ENCODE peak calls at places on chromosomes 11 and 22, in eight cellular contexts. W, O, N, H, G, P, J and F are unnamed samples. For H3K4me1, the result is how much of the 10 kb centered on the place peaks cover.

GRCh38 chr22:48894804-48895250 is 932.8 kb downstream of the BRD1 start:
- DNase-seq in W (no peak), O (peak), N (no peak), H (no peak), G (no peak), P (no peak), J (peak), F (no peak)

GRCh38 chr11:304915-305833 is 2.4 kb upstream of the IFITM2 start:
- DNase-seq in W (no peak), O (peak), N (peak), H (peak), G (no peak), P (peak), J (no peak), F (peak)

GRCh38 chr11:62539238-62539925 is 7.2 kb downstream of the AHNAK start:
- DNase-seq in W (peak), O (peak), N (peak), H (no peak), G (peak), P (peak), J (peak), F (peak)

GRCh38 chr11:6229911-6230310 is 4.5 kb downstream of the FHIP1B start:
- DNase-seq in W (no peak), O (peak), N (no peak), H (no peak), G (no peak), P (no peak), J (no peak), F (peak)

GRCh38 chr22:33332538-33332937 is 274.4 kb upstream of the SYN3 start:
- DNase-seq in W (no peak), O (peak), N (no peak), H (no peak), G (no peak), P (no peak), J (no peak), F (peak)

GRCh38 chr11:57214087-57214395 is 23.0 kb downstream of the APLNR start:
- DNase-seq in W (no peak), O (no peak), N (no peak), H (no peak), G (no peak), P (no peak), J (no peak), F (no peak)

GRCh38 chr11:75781831-75782230 is 13.3 kb downstream of the DGAT2 start:
- DNase-seq in W (no peak), O (no peak), N (no peak), H (no peak), G (no peak), P (no peak), J (no peak), F (no peak)

GRCh38 chr11:21785351-21785750 is 407.5 kb upstream of the ANO5 start:
- DNase-seq in W (no peak), O (no peak), N (no peak), H (no peak), G (no peak), P (no peak), J (no peak), F (no peak)

GRCh38 chr11:124301482-124301881 is 12.3 kb downstream of the OR8D1 start:
- DNase-seq in W (no peak), O (no peak), N (no peak), H (no peak), G (no peak), P (no peak), J (no peak), F (no peak)

GRCh38 chr11:35683728-35684339 is 21.3 kb downstream of the TRIM44 start:
- DNase-seq in W (no peak), O (no peak), N (no peak), H (no peak), G (no peak), P (no peak), J (no peak), F (no peak)

GRCh38 chr22:48473202-48473601 is 1354.5 kb downstream of the BRD1 start:
- DNase-seq in W (peak), O (no peak), N (no peak), H (peak), G (peak), P (no peak), J (no peak), F (no peak)

GRCh38 chr22:21754523-21755128 is 19.0 kb upstream of the YPEL1 start:
- DNase-seq in W (no peak), O (peak), N (no peak), H (no peak), G (no peak), P (no peak), J (no peak), F (no peak)

GRCh38 chr11:117900720-117901440 is 24.4 kb upstream of the FXYD6 start:
- DNase-seq in W (no peak), O (no peak), N (peak), H (no peak), G (peak), P (no peak), J (no peak), F (no peak)

GRCh38 chr11:20488352-20488751 is 100.8 kb downstream of the PRMT3 start:
- DNase-seq in W (no peak), O (no peak), N (no peak), H (no peak), G (no peak), P (peak), J (no peak), F (no peak)

GRCh38 chr11:92801685-92802084 is 167.8 kb upstream of the MTNR1B start:
- DNase-seq in W (no peak), O (no peak), N (no peak), H (no peak), G (no peak), P (no peak), J (no peak), F (no peak)
- TF ChIP-seq CTCF in W (no peak), O (no peak), N (no peak), H (no peak), G (no peak), P (no peak), J (no peak), F (no peak)

DNA sequence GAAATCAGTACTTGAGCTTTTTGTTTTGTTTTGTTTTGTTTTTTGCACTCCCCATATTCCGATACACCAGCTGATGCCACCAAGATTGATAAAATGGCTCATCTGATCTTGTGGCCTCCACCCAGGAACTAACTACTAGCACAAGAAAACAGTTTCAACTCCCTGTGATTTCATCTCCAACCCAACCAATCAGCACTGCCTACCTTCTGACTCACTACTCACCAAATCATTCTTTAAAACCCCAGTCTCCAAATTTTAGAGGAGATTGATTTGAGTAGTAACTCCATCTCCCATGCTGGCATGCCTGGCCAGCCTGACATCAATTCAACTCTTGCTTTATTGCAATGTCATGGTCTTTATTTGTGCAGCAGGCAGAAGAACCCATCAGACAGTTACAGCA is 16.1 kb upstream of the CRTAM start:
- DNase-seq in W (no peak), O (no peak), N (no peak), H (no peak), G (no peak), P (no peak), J (no peak), F (no peak)
- H3K4me1 ChIP-seq in W (under half), O (under half), N (under half), H (under half), G (under half), P (under half), J (under half), F (under half)

GRCh38 chr11:114912826-114913225 is 234.5 kb downstream of the NXPE2 start:
- DNase-seq in W (no peak), O (no peak), N (no peak), H (no peak), G (no peak), P (no peak), J (no peak), F (no peak)

GRCh38 chr11:114914231-114915005 is 236.1 kb downstream of the NXPE2 start:
- DNase-seq in W (no peak), O (no peak), N (no peak), H (no peak), G (no peak), P (no peak), J (no peak), F (no peak)

DNA sequence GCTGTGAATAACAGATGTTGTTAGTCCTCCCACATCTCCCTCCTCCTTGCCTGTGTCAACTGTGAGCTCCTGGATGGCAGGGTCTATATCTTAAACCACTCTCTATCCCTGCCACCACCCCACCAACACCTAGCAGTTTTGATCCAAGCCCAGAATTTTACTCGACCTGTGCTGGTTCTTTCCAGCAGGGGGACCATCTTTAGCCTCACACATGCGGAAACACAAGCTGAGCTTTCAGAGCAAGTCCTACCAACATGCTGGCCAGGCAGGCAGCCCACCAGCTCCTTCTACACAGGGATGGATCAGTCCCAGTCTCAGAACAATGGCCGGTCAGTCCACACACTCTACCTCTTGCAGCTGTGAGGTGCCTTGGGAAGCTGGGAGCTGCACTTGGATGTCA is 231.5 kb downstream of the NXPE2 start:
- DNase-seq in W (no peak), O (no peak), N (no peak), H (no peak), G (no peak), P (no peak), J (no peak), F (no peak)
- TF ChIP-seq CTCF in W (no peak), O (no peak), N (no peak), H (no peak), G (no peak), P (no peak), J (no peak), F (no peak)

DNA sequence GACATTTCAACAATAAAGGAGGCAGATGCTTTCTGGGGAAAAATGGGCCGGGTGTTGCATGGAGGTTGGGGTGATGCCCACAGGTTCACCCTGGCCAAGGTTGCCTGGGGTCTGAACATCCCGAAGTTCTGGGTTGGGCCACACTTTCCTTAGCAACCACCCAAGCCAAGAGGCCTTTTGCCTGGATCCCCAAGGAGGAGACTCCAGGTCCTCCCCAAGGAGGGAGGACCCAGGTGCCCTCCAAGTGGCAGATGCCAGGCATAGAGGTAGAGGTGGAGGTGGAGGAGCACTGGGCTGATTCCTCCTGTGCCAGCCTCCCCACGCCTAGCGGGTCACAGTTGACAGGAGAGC is 1.2 kb downstream of the CYB5R3 start:
- DNase-seq in W (no peak), O (no peak), N (no peak), H (no peak), G (no peak), P (no peak), J (no peak), F (no peak)
- H3K4me1 ChIP-seq in W (half or more), O (under half), N (under half), H (half or more), G (half or more), P (under half), J (half or more), F (half or more)

GRCh38 chr11:77776455-77776854 is 44.1 kb downstream of the RSF1 start:
- DNase-seq in W (no peak), O (no peak), N (no peak), H (no peak), G (no peak), P (no peak), J (no peak), F (no peak)
- TF ChIP-seq CTCF in W (no peak), O (no peak), N (peak), H (peak), G (peak), P (peak), J (no peak), F (no peak)

GRCh38 chr11:115352805-115353483 is 151.3 kb downstream of the CADM1 start:
- DNase-seq in W (no peak), O (no peak), N (no peak), H (no peak), G (no peak), P (peak), J (no peak), F (no peak)

GRCh38 chr11:115345840-115346239 is 158.4 kb downstream of the CADM1 start:
- DNase-seq in W (no peak), O (no peak), N (no peak), H (no peak), G (no peak), P (no peak), J (no peak), F (no peak)

GRCh38 chr11:115349427-115349826 is 154.8 kb downstream of the CADM1 start:
- DNase-seq in W (no peak), O (no peak), N (peak), H (no peak), G (no peak), P (no peak), J (no peak), F (no peak)

DNA sequence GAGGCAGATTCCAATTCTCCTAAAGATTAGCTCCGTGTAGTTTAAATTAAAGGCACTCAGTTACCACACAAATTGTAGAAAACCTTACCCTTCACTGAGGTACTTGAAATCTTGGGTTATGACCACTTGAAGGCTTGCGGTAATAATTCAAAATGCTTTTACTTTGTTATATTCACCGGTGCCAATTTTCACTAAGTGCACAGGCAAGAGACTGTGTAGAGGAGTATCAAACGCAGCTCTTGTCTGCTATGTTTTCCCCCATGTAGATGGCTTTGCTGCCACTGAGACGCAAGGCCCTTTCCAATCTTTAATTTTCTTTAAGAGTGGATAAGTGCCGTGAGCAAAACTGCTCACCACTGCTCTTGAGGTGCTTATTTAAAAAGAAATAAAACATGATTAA is 155.8 kb downstream of the CADM1 start:
- DNase-seq in W (no peak), O (no peak), N (no peak), H (no peak), G (no peak), P (no peak), J (no peak), F (no peak)
- H3K4me1 ChIP-seq in W (under half), O (under half), N (under half), H (under half), G (under half), P (under half), J (under half), F (under half)